ENCODE peak calls at places on chromosomes 6 and 20, in four cellular contexts. One of them, this sample, is unnamed.

GRCh38 chr6:79713701-79714322 is 82.7 kb downstream of the SH3BGRL2 start:
- DNase-seq in GM12865: peak; percentile 68
- DNase-seq in lower lobe of right lung: no peak
- DNase-seq in fibroblast of mammary gland: peak; percentile 59
- DNase-seq in this sample: no peak

GRCh38 chr6:155066371-155066770 is 71.3 kb downstream of the TIAM2 start:
- DNase-seq in lower lobe of right lung: no peak
- DNase-seq in GM12865: no peak
- DNase-seq in fibroblast of mammary gland: peak; percentile 19
- DNase-seq in this sample: no peak

GRCh38 chr20:61980647-61981583 is 84.8 kb downstream of the TAF4 start:
- DNase-seq in fibroblast of mammary gland: peak; percentile 20
- DNase-seq in lower lobe of right lung: no peak
- DNase-seq in GM12865: peak; percentile 24
- DNase-seq in this sample: no peak

GRCh38 chr6:26501482-26501986 is 1.4 kb downstream of the BTN1A1 start:
- DNase-seq in lower lobe of right lung: peak; percentile 65
- DNase-seq in fibroblast of mammary gland: peak; percentile 10
- DNase-seq in GM12865: peak; percentile 42
- DNase-seq in this sample: peak; percentile 73

GRCh38 chr6:155443168-155443567 is 12.5 kb downstream of the NOX3 start:
- DNase-seq in fibroblast of mammary gland: no peak
- DNase-seq in GM12865: no peak
- DNase-seq in lower lobe of right lung: no peak
- DNase-seq in this sample: no peak

GRCh38 chr6:103122766-103123601 is 1729.5 kb downstream of the GRIK2 start:
- DNase-seq in fibroblast of mammary gland: peak; percentile 18
- DNase-seq in GM12865: peak; percentile 70
- DNase-seq in lower lobe of right lung: peak; percentile 62
- DNase-seq in this sample: peak; percentile 75

GRCh38 chr6:120903836-120904235 is 430.4 kb downstream of the TBC1D32 start:
- DNase-seq in fibroblast of mammary gland: no peak
- DNase-seq in GM12865: no peak
- DNase-seq in lower lobe of right lung: no peak
- DNase-seq in this sample: no peak

GRCh38 chr6:396126-396520 is 4.6 kb downstream of the IRF4 start:
- DNase-seq in lower lobe of right lung: no peak
- DNase-seq in GM12865: no peak
- DNase-seq in fibroblast of mammary gland: no peak
- DNase-seq in this sample: no peak

GRCh38 chr6:46575530-46575929 is 77.1 kb downstream of the CYP39A1 start:
- DNase-seq in fibroblast of mammary gland: no peak
- DNase-seq in GM12865: no peak
- DNase-seq in lower lobe of right lung: no peak
- DNase-seq in this sample: no peak

GRCh38 chr6:145704153-145704781 is 31.1 kb downstream of the EPM2A start:
- DNase-seq in lower lobe of right lung: no peak
- DNase-seq in GM12865: no peak
- DNase-seq in fibroblast of mammary gland: peak; percentile 43
- DNase-seq in this sample: no peak

GRCh38 chr6:154572592-154572991 is 62.1 kb upstream of the CNKSR3 start:
- DNase-seq in lower lobe of right lung: no peak
- DNase-seq in GM12865: no peak
- DNase-seq in fibroblast of mammary gland: no peak
- DNase-seq in this sample: no peak

GRCh38 chr6:73666393-73666792 is 12.6 kb upstream of the SLC17A5 start:
- DNase-seq in fibroblast of mammary gland: no peak
- DNase-seq in GM12865: no peak
- DNase-seq in lower lobe of right lung: no peak
- DNase-seq in this sample: no peak

GRCh38 chr6:170471458-170471857 is 81.6 kb downstream of the PSMB1 start:
- DNase-seq in fibroblast of mammary gland: no peak
- DNase-seq in lower lobe of right lung: no peak
- DNase-seq in GM12865: no peak
- DNase-seq in this sample: no peak

GRCh38 chr6:170473226-170473789 is 79.8 kb downstream of the PSMB1 start:
- DNase-seq in GM12865: no peak
- DNase-seq in lower lobe of right lung: no peak
- DNase-seq in fibroblast of mammary gland: no peak
- DNase-seq in this sample: no peak

GRCh38 chr6:170473801-170474200 is 79.3 kb downstream of the PSMB1 start:
- DNase-seq in lower lobe of right lung: no peak
- DNase-seq in GM12865: no peak
- DNase-seq in fibroblast of mammary gland: no peak
- DNase-seq in this sample: no peak

GRCh38 chr6:170475118-170475517 is 78.0 kb downstream of the PSMB1 start:
- DNase-seq in fibroblast of mammary gland: no peak
- DNase-seq in GM12865: no peak
- DNase-seq in lower lobe of right lung: no peak
- DNase-seq in this sample: no peak

DNA sequence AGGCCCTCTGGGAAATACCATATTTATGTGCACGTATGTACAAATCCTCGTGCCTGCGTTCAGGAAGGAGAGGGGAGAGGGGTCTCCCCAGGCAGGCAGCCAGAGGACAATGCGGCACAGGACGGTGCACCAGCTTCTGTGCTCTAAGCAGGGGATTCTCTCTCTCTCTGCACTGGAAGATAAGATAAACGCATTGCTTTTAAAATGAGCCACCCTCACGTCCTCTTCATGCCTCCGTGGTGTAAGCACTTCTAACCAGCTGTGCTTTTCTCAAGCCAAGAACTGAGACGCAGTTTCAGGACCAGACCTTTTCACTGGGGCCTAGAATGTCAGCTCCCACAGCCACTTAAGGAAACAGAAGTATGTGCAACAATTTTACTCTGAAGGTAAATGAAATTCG is 82.4 kb downstream of the PSMB1 start:
- DNase-seq in lower lobe of right lung: no peak
- DNase-seq in GM12865: no peak
- DNase-seq in fibroblast of mammary gland: no peak
- DNase-seq in this sample: no peak
- H3K4me3 ChIP-seq in lower lobe of right lung: no peak overlapping the region
- H3K4me3 ChIP-seq in GM12865: no peak overlapping the region
- H3K4me3 ChIP-seq in fibroblast of mammary gland: no peak overlapping the region
- H3K4me3 ChIP-seq in this sample: no peak overlapping the region

DNA sequence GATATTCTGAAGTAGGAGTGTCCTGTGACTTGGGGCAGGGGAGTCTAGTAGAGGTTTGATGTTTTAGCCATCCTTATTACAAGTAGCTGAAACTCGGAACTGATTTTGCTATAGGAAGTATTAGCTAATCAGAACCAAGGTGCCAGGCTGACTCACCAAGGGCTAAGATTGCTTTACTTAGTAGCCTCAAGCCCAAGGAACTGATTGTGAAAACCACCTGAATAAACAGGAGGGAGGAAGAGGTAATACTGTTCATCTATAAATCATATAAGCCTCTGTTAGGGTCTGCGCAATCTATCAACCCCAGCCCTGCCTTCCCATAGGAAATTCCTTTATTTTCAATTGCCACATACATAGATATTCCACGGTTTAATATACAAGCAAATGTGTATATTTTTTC is 54.4 kb downstream of the GNAS start:
- DNase-seq in fibroblast of mammary gland: peak; percentile 81
- DNase-seq in GM12865: peak; percentile 68
- DNase-seq in lower lobe of right lung: no peak
- DNase-seq in this sample: no peak
- H3K4me3 ChIP-seq in fibroblast of mammary gland: no peak overlapping the region
- H3K4me3 ChIP-seq in GM12865: peak overlapping the region; percentile 63
- H3K4me3 ChIP-seq in lower lobe of right lung: peak overlapping the region; percentile 38
- H3K4me3 ChIP-seq in this sample: peak overlapping the region; percentile 30

GRCh38 chr6:138653435-138653834 is 120.1 kb upstream of the CCDC28A start:
- DNase-seq in lower lobe of right lung: no peak
- DNase-seq in fibroblast of mammary gland: no peak
- DNase-seq in GM12865: no peak
- DNase-seq in this sample: no peak

GRCh38 chr6:138656278-138656803 is 117.2 kb upstream of the CCDC28A start:
- DNase-seq in fibroblast of mammary gland: no peak
- DNase-seq in GM12865: no peak
- DNase-seq in lower lobe of right lung: no peak
- DNase-seq in this sample: no peak

GRCh38 chr6:138657026-138657425 is 116.5 kb upstream of the CCDC28A start:
- DNase-seq in GM12865: no peak
- DNase-seq in lower lobe of right lung: no peak
- DNase-seq in fibroblast of mammary gland: no peak
- DNase-seq in this sample: no peak

GRCh38 chr6:138655828-138656227 is 117.7 kb upstream of the CCDC28A start:
- DNase-seq in fibroblast of mammary gland: no peak
- DNase-seq in GM12865: no peak
- DNase-seq in lower lobe of right lung: no peak
- DNase-seq in this sample: no peak

DNA sequence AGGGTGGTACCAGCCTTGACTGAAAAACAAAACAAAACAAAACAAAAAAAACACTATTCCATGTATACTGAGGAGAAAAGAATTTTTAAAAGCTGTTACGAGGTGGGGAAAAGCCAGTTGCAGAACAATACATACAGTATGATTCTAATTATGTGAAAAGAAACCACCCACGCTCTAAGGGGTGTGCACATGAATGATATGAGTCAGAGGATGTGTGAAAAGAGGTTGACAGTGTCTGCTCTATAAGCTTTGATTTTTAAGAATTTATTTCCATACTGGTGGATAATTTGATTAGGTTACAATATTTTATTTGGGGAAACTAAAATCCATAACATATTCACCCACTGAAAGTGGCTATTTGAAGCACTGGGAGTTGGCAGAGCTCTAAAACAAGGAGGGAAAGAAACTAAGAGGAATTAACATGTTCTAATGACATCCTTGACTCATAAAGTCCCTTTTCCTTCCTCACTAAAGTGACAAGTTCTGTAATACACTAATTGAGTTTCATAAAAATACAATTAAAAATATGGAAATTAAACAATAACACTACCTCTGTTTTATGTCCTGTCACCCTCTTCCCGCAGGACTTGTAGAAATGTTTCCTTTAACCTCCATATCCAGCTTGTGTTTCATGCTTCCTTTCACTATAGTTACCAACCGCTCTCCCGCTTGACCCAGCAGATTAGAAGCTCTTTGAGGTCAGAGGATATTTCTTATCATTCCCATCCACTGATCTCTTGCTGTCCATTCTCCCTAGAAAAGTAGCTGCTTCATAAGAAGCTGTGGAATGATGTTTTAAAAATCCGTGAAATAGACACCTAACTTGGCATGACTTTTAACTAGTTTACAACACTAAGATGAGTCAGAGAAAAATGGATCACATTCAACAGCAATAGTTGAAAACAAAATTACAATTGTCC is 118.6 kb upstream of the CCDC28A start:
- DNase-seq in GM12865: peak; percentile 51
- DNase-seq in lower lobe of right lung: no peak
- DNase-seq in fibroblast of mammary gland: peak; percentile 80
- DNase-seq in this sample: no peak
- H3K4me3 ChIP-seq in GM12865: no peak overlapping the region
- H3K4me3 ChIP-seq in lower lobe of right lung: no peak overlapping the region
- H3K4me3 ChIP-seq in fibroblast of mammary gland: no peak overlapping the region
- H3K4me3 ChIP-seq in this sample: no peak overlapping the region

DNA sequence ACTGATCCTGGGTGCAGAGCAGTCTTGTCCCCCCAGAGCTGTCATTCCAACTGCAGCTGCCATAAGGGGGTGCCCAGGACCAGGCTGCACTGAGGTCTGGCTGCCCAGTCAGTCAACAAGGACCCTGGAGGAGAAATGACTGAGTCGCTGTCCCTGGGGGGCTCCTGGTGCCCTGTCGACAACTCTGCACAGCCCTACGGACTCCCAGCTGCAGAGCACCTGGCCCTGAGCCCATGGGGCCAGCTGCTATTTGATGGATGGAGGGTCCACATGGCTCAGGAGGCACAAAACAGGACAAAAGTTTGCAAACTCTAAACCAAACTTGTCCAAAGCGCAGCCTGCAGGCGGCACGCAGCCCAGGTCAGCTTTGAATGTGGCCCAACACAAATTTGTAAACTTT is 46.3 kb upstream of the RPS6KA2 start:
- DNase-seq in GM12865: no peak
- DNase-seq in lower lobe of right lung: no peak
- DNase-seq in fibroblast of mammary gland: no peak
- DNase-seq in this sample: no peak
- H3K4me3 ChIP-seq in GM12865: no peak overlapping the region
- H3K4me3 ChIP-seq in lower lobe of right lung: no peak overlapping the region
- H3K4me3 ChIP-seq in fibroblast of mammary gland: no peak overlapping the region
- H3K4me3 ChIP-seq in this sample: no peak overlapping the region

GRCh38 chr6:16331328-16332174 is 93.2 kb downstream of the GMPR start:
- DNase-seq in GM12865: peak; percentile 79
- DNase-seq in lower lobe of right lung: peak; percentile 79
- DNase-seq in fibroblast of mammary gland: peak; percentile 84
- DNase-seq in this sample: peak; percentile 84
- H3K4me3 ChIP-seq in GM12865: peak overlapping the region; percentile 13
- H3K4me3 ChIP-seq in lower lobe of right lung: no peak overlapping the region
- H3K4me3 ChIP-seq in fibroblast of mammary gland: no peak overlapping the region
- H3K4me3 ChIP-seq in this sample: no peak overlapping the region

GRCh38 chr6:134909701-134910595 is 40.0 kb downstream of the ALDH8A1 start:
- DNase-seq in lower lobe of right lung: no peak
- DNase-seq in GM12865: no peak
- DNase-seq in fibroblast of mammary gland: peak; percentile 69
- DNase-seq in this sample: no peak
- H3K4me3 ChIP-seq in lower lobe of right lung: no peak overlapping the region
- H3K4me3 ChIP-seq in GM12865: no peak overlapping the region
- H3K4me3 ChIP-seq in fibroblast of mammary gland: no peak overlapping the region
- H3K4me3 ChIP-seq in this sample: no peak overlapping the region

DNA sequence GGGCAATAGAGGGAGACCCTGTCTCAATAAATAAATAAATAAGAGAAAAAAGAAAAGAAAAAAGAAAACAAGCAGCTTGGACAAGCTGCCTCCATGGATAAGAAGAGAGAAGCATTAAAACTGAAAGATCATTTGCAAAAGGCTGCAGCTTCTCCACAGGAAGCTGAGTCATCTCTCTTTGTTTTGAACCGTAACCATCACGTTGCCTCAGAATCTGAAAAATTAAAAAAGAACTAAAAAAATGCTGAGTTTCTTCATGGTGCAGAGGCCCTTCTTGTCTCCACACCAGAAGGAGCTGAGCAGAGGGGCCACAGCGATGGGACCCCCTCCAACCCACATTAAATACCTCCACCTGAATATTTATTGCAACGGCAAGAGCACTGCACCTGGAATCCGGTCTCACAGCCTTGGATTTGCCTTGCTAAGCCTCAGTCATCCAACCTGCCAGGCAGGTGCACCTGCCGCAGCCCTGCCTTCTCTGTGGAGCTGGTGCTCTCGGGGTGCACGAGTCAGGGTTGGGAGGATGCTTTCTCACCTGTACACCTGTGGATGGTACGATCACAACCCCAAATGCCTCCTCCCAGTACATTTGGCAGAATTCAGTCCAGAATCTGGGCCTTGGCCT is 28.1 kb downstream of the TOX2 start:
- DNase-seq in fibroblast of mammary gland: peak; percentile 68
- DNase-seq in lower lobe of right lung: no peak
- DNase-seq in GM12865: peak; percentile 80
- DNase-seq in this sample: no peak
- H3K4me3 ChIP-seq in fibroblast of mammary gland: no peak overlapping the region
- H3K4me3 ChIP-seq in lower lobe of right lung: no peak overlapping the region
- H3K4me3 ChIP-seq in GM12865: peak overlapping the region; percentile 14
- H3K4me3 ChIP-seq in this sample: no peak overlapping the region

This sample was measured in upper lobe of right lung.